ENCODE peak calls at places on chromosomes 11 and 22, in eight cellular contexts. F is lower lobe of right lung, W is AG10803, A is GM23248, J is heart right ventricle, I is upper lobe of right lung, T is choroid plexus epithelial cell, S is GM12865. U is an unnamed sample.

GRCh38 chr11:11148104-11148509 is 204.9 kb downstream of the CSNK2A3 start:
- DNase-seq in F (peak; percentile 64), W (peak; percentile 91), A (peak; percentile 98), J (peak; percentile 78), I (peak; percentile 77), T (peak; percentile 87), S (peak; percentile 38), U (peak; percentile 93)

GRCh38 chr11:60005360-60005759 is 11.6 kb upstream of the OOSP4B start:
- DNase-seq in F (no peak), W (no peak), A (peak; percentile 15), J (no peak), I (no peak), T (no peak), S (no peak), U (no peak)

GRCh38 chr11:117052196-117053149 is 45.8 kb downstream of the SIK3 start:
- DNase-seq in F (no peak), W (no peak), A (no peak), J (no peak), I (no peak), T (no peak), S (no peak), U (no peak)

GRCh38 chr22:22364207-22364606 is 119.6 kb downstream of the VPREB1 start:
- DNase-seq in F (no peak), W (no peak), A (no peak), J (no peak), I (no peak), T (no peak), S (no peak), U (no peak)

GRCh38 chr22:29464581-29464980 is 15.4 kb upstream of the NEFH start:
- DNase-seq in F (no peak), W (no peak), A (no peak), J (no peak), I (no peak), T (no peak), S (no peak), U (no peak)

GRCh38 chr22:32603651-32604540 is 129.3 kb downstream of the FBXO7 start:
- DNase-seq in F (no peak), W (no peak), A (no peak), J (peak; percentile 44), I (no peak), T (no peak), S (no peak), U (no peak)

GRCh38 chr11:8871283-8871775 is 39.7 kb upstream of the AKIP1 start:
- DNase-seq in F (peak; percentile 48), W (peak; percentile 94), A (peak; percentile 95), J (peak; percentile 85), I (peak; percentile 69), T (peak; percentile 93), S (no peak), U (peak; percentile 92)

GRCh38 chr11:63874511-63874910 is 35.6 kb downstream of the MARK2 start:
- DNase-seq in F (no peak), W (no peak), A (no peak), J (peak; percentile 48), I (no peak), T (no peak), S (no peak), U (no peak)

GRCh38 chr11:45649544-45650165 is 15.8 kb downstream of the CHST1 start:
- DNase-seq in F (no peak), W (no peak), A (no peak), J (no peak), I (no peak), T (no peak), S (no peak), U (no peak)

GRCh38 chr11:123431619-123432018 is 1.6 kb downstream of the GRAMD1B start:
- DNase-seq in F (no peak), W (no peak), A (peak; percentile 21), J (no peak), I (no peak), T (no peak), S (peak; percentile 11), U (no peak)

GRCh38 chr22:33707581-33707980 is 212.7 kb downstream of the LARGE1 start:
- DNase-seq in F (no peak), W (no peak), A (no peak), J (no peak), I (no peak), T (no peak), S (no peak), U (no peak)

GRCh38 chr11:117936973-117937372 is 7.8 kb upstream of the TMPRSS13 start:
- DNase-seq in F (no peak), W (no peak), A (no peak), J (no peak), I (no peak), T (no peak), S (peak; percentile 48), U (no peak)

GRCh38 chr22:20062766-20063083 is 17.3 kb upstream of the DGCR8 start:
- DNase-seq in F (no peak), W (peak; percentile 9), A (peak; percentile 41), J (no peak), I (no peak), T (peak; percentile 30), S (no peak), U (no peak)

GRCh38 chr11:86247608-86248007 is 3.1 kb downstream of the EED start:
- DNase-seq in F (no peak), W (no peak), A (no peak), J (no peak), I (no peak), T (no peak), S (no peak), U (no peak)

GRCh38 chr22:30865656-30866055 is 102.9 kb downstream of the MORC2 start:
- DNase-seq in F (no peak), W (no peak), A (no peak), J (no peak), I (peak; percentile 35), T (no peak), S (no peak), U (peak; percentile 52)

GRCh38 chr22:21921184-21921721 is 31.4 kb downstream of the PPM1F start:
- DNase-seq in F (no peak), W (no peak), A (no peak), J (no peak), I (no peak), T (no peak), S (no peak), U (no peak)

GRCh38 chr22:48872271-48873260 is 955.1 kb downstream of the BRD1 start:
- DNase-seq in F (peak; percentile 26), W (no peak), A (no peak), J (no peak), I (peak; percentile 47), T (no peak), S (no peak), U (peak; percentile 34)

GRCh38 chr11:122183933-122184332 is 67.9 kb upstream of the BLID start:
- DNase-seq in F (no peak), W (no peak), A (no peak), J (no peak), I (no peak), T (no peak), S (no peak), U (no peak)

GRCh38 chr11:122421684-122422083 is 233.8 kb upstream of the UBASH3B start:
- DNase-seq in F (no peak), W (no peak), A (no peak), J (no peak), I (no peak), T (no peak), S (no peak), U (no peak)

GRCh38 chr11:5297671-5298070 is 4.1 kb downstream of the OR51B4 start:
- DNase-seq in F (no peak), W (no peak), A (peak; percentile 20), J (no peak), I (no peak), T (no peak), S (no peak), U (no peak)

GRCh38 chr11:7251836-7252682 is at the start of gene SYT9:
- DNase-seq in F (peak; percentile 62), W (peak; percentile 6), A (peak; percentile 46), J (peak; percentile 11), I (peak; percentile 79), T (peak; percentile 24), S (peak; percentile 29), U (peak; percentile 62)

GRCh38 chr11:107545101-107545514 is 20.4 kb downstream of the ALKBH8 start:
- DNase-seq in F (no peak), W (peak; percentile 26), A (peak; percentile 74), J (no peak), I (no peak), T (peak; percentile 58), S (peak; percentile 13), U (no peak)

GRCh38 chr11:62394825-62395538 is 23.9 kb upstream of the SCGB1A1 start:
- DNase-seq in F (peak; percentile 80), W (peak; percentile 87), A (peak; percentile 91), J (peak; percentile 82), I (peak; percentile 82), T (peak; percentile 92), S (peak; percentile 78), U (peak; percentile 94)
- H3K4me3 ChIP-seq in F (peak overlapping the region; percentile 35), W (peak overlapping the region; percentile 55), A (peak overlapping the region; percentile 71), J (peak overlapping the region; percentile 53), I (peak overlapping the region; percentile 40), T (peak overlapping the region; percentile 51), S (no peak overlapping the region), U (no peak overlapping the region)

GRCh38 chr11:46736615-46737014 is 17.6 kb downstream of the F2 start:
- DNase-seq in F (no peak), W (peak; percentile 48), A (peak; percentile 10), J (no peak), I (no peak), T (no peak), S (no peak), U (no peak)
- H3K4me3 ChIP-seq in F (no peak overlapping the region), W (no peak overlapping the region), A (no peak overlapping the region), J (no peak overlapping the region), I (no peak overlapping the region), T (no peak overlapping the region), S (no peak overlapping the region), U (no peak overlapping the region)

DNA sequence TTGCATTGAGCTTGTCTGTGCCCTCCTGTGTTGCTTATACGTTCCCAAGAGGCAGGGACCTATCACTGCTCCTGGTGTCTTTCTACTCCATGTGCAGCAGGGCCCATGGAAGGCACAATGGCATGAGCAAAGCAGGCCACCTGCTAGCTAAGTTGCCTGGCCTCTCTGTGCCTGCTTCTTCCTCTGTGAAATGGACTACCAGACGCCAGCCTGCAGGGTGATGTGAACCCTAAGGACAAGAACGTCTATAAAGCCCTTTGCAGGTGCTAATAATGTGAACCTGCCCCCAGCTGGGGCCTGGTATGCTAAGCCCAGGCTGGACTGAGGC is 4.1 kb downstream of the GUCD1 start:
- DNase-seq in F (no peak), W (no peak), A (no peak), J (no peak), I (no peak), T (no peak), S (no peak), U (no peak)
- H3K4me3 ChIP-seq in F (no peak overlapping the region), W (no peak overlapping the region), A (no peak overlapping the region), J (no peak overlapping the region), I (no peak overlapping the region), T (no peak overlapping the region), S (no peak overlapping the region), U (no peak overlapping the region)

DNA sequence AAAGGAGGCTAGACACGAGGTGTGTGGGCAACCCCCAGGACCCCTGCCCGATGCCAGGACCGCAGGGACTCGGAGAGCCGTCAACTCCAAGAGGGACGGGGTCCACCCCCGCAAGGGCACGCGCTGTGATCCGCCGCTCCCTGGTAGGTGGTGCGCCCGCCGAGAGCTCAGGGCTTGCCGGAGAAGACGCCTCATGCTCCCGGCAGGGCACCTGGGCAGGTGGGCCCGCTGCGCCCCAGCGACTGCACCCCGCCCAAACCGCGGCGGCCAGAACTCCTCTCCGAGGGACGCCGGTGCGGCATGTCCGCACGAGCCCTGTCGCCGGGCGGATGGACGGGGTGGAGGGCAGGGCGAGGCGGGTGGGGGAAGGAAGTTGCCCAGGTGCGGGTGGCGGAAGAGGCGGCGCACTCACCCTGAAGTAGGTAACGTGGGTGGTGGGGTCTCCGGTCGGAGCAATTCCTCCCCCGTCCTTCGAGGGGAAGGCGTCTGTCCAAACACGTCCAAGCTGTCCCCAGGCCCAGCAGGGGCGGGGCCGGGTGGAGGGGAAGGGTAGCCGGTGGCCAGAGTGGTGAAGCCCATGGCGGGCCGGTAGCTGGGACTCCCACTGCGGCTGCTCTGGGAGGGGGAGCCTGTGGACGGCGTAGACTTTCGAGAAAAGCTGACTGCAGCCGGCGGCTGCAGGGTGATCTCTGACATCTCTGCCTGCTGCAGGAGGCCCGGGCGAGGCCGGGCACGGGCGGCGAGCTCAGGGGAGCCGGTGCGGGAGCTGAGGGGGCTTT is 37.2 kb downstream of the IGSF9B start:
- DNase-seq in F (no peak), W (no peak), A (no peak), J (no peak), I (no peak), T (no peak), S (no peak), U (no peak)
- H3K4me3 ChIP-seq in F (peak overlapping the region; percentile 6), W (no peak overlapping the region), A (no peak overlapping the region), J (no peak overlapping the region), I (no peak overlapping the region), T (no peak overlapping the region), S (no peak overlapping the region), U (no peak overlapping the region)